ENCODE peak calls at places on chromosomes 13 and 19, in four cellular contexts. One of them, this sample, is unnamed.

GRCh38 chr13:60538566-60538965 is 141.5 kb downstream of the TDRD3 start:
- DNase-seq in neural progenitor cell: no peak
- DNase-seq in Karpas-422: no peak
- DNase-seq in astrocyte: no peak
- DNase-seq in this sample: no peak

GRCh38 chr13:27339299-27339698 is 68.7 kb downstream of the RASL11A start:
- DNase-seq in neural progenitor cell: peak
- DNase-seq in Karpas-422: peak
- DNase-seq in astrocyte: no peak
- DNase-seq in this sample: no peak

GRCh38 chr19:12705169-12705568 is 8.7 kb upstream of the FBXW9 start:
- DNase-seq in neural progenitor cell: no peak
- DNase-seq in Karpas-422: no peak
- DNase-seq in astrocyte: no peak
- DNase-seq in this sample: peak

GRCh38 chr13:112943309-112944125 is 25.5 kb upstream of the MCF2L start:
- DNase-seq in neural progenitor cell: peak
- DNase-seq in Karpas-422: no peak
- DNase-seq in astrocyte: peak
- DNase-seq in this sample: no peak

GRCh38 chr19:13143135-13143534 is 7.0 kb downstream of the STX10 start:
- DNase-seq in neural progenitor cell: no peak
- DNase-seq in Karpas-422: no peak
- DNase-seq in astrocyte: peak
- DNase-seq in this sample: no peak

GRCh38 chr13:44237276-44237767 is 136.3 kb upstream of the SERP2 start:
- DNase-seq in neural progenitor cell: no peak
- DNase-seq in Karpas-422: no peak
- DNase-seq in astrocyte: peak
- DNase-seq in this sample: peak

GRCh38 chr19:48644839-48645651 is 942 bp downstream of the CA11 start:
- DNase-seq in neural progenitor cell: peak
- DNase-seq in Karpas-422: peak
- DNase-seq in astrocyte: no peak
- DNase-seq in this sample: peak

GRCh38 chr13:113059891-113060290 is 45.7 kb upstream of the F7 start:
- DNase-seq in neural progenitor cell: no peak
- DNase-seq in Karpas-422: no peak
- DNase-seq in astrocyte: no peak
- DNase-seq in this sample: no peak

GRCh38 chr13:38355595-38356120 is 6.0 kb downstream of the UFM1 start:
- DNase-seq in neural progenitor cell: no peak
- DNase-seq in Karpas-422: no peak
- DNase-seq in astrocyte: no peak
- DNase-seq in this sample: no peak

GRCh38 chr13:44523176-44524017 is 52.7 kb downstream of the TSC22D1 start:
- DNase-seq in neural progenitor cell: no peak
- DNase-seq in Karpas-422: no peak
- DNase-seq in astrocyte: peak
- DNase-seq in this sample: peak

GRCh38 chr13:114140909-114141255 is 8.5 kb upstream of the RASA3 start:
- DNase-seq in neural progenitor cell: no peak
- DNase-seq in Karpas-422: no peak
- DNase-seq in astrocyte: no peak
- DNase-seq in this sample: no peak

GRCh38 chr13:112772539-112772909 is 82.7 kb downstream of the ATP11A start:
- DNase-seq in neural progenitor cell: no peak
- DNase-seq in Karpas-422: no peak
- DNase-seq in astrocyte: no peak
- DNase-seq in this sample: peak

GRCh38 chr13:90453342-90453741 is 894.1 kb upstream of the MIR17HG start:
- DNase-seq in neural progenitor cell: no peak
- DNase-seq in Karpas-422: no peak
- DNase-seq in astrocyte: no peak
- DNase-seq in this sample: no peak

GRCh38 chr13:93942016-93942415 is 537.5 kb downstream of the DCT start:
- DNase-seq in neural progenitor cell: no peak
- DNase-seq in Karpas-422: no peak
- DNase-seq in astrocyte: no peak
- DNase-seq in this sample: peak

GRCh38 chr19:41588497-41589209 is 12.7 kb downstream of the CEACAM21 start:
- DNase-seq in neural progenitor cell: peak
- DNase-seq in Karpas-422: peak
- DNase-seq in astrocyte: peak
- DNase-seq in this sample: peak

GRCh38 chr19:56076413-56076998 is 44.6 kb downstream of the ZNF787 start:
- DNase-seq in neural progenitor cell: peak
- DNase-seq in Karpas-422: peak
- DNase-seq in astrocyte: no peak
- DNase-seq in this sample: peak

GRCh38 chr13:99687728-99688397 is 186.6 kb downstream of the TM9SF2 start:
- DNase-seq in neural progenitor cell: peak
- DNase-seq in Karpas-422: no peak
- DNase-seq in astrocyte: peak
- DNase-seq in this sample: no peak

GRCh38 chr13:48273346-48273745 is 30.2 kb upstream of the RB1 start:
- DNase-seq in neural progenitor cell: no peak
- DNase-seq in Karpas-422: no peak
- DNase-seq in astrocyte: no peak
- DNase-seq in this sample: no peak

GRCh38 chr13:62706035-62706434 is 1290.4 kb upstream of the PCDH20 start:
- DNase-seq in neural progenitor cell: no peak
- DNase-seq in Karpas-422: no peak
- DNase-seq in astrocyte: no peak
- DNase-seq in this sample: no peak

GRCh38 chr19:55554302-55554701 is 9.0 kb upstream of the SBK3 start:
- DNase-seq in neural progenitor cell: no peak
- DNase-seq in Karpas-422: no peak
- DNase-seq in astrocyte: no peak
- DNase-seq in this sample: no peak

GRCh38 chr13:98267080-98267912 is 90.2 kb upstream of the RNF113B start:
- DNase-seq in neural progenitor cell: no peak
- DNase-seq in Karpas-422: no peak
- DNase-seq in astrocyte: peak
- DNase-seq in this sample: no peak
- H3K4me2 ChIP-seq in neural progenitor cell: no peak
- H3K4me2 ChIP-seq in Karpas-422: no peak
- H3K4me2 ChIP-seq in astrocyte: peak
- H3K4me2 ChIP-seq in this sample: peak

GRCh38 chr13:75415720-75416119 is 66.2 kb downstream of the TBC1D4 start:
- DNase-seq in neural progenitor cell: no peak
- DNase-seq in Karpas-422: no peak
- DNase-seq in astrocyte: peak
- DNase-seq in this sample: peak
- H2AFZ ChIP-seq in neural progenitor cell: no peak
- H2AFZ ChIP-seq in Karpas-422: no peak
- H2AFZ ChIP-seq in astrocyte: no peak
- H2AFZ ChIP-seq in this sample: no peak

DNA sequence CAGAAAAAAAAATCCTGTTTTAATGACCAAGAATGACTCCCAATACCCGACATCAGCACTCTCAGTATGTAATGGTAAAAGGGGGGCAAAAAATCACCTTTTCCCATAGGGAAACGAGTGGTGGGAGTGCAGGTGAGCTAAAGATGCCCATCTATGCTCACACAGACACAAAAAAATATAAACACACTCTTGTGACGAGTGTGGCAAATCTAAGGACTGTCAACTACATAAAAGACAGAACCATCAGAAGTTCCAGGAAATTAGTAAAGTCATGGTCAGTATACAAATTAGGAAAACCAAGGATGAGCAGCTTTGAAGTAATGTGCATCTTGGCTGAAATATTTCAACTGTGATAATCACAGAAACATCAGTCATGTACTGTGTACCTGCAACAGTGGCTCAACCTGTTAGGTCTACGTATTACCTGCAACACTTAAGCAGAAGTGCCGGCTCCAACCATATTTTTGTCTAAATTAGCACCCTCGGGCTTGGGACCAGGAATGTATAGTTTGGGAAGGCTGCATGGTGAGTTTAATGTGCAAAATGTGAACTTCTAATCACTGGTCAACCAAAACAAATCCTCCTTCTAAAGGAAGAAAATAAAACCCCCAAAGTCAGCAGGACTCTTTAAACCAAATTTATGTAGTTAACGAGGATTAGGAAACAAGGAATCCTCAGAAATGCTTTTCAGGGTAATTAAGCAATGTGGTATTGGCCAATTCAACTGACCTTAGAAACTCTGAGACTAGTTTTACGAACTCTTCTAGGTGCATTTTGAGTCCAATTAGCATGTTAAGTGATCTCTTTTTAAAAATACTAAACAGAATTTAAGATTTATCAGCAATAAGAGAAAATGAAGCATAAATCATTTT is 24.4 kb downstream of the ANKRD10 start:
- DNase-seq in neural progenitor cell: no peak
- DNase-seq in Karpas-422: no peak
- DNase-seq in astrocyte: no peak
- DNase-seq in this sample: no peak
- H3K4me3 ChIP-seq in neural progenitor cell: no peak
- H3K4me3 ChIP-seq in Karpas-422: no peak
- H3K4me3 ChIP-seq in astrocyte: no peak
- H3K4me3 ChIP-seq in this sample: no peak

GRCh38 chr19:1947651-1948209 is 6.8 kb downstream of the CSNK1G2 start:
- DNase-seq in neural progenitor cell: no peak
- DNase-seq in Karpas-422: no peak
- DNase-seq in astrocyte: no peak
- DNase-seq in this sample: no peak
- H3K4me2 ChIP-seq in neural progenitor cell: no peak
- H3K4me2 ChIP-seq in Karpas-422: no peak
- H3K4me2 ChIP-seq in astrocyte: no peak
- H3K4me2 ChIP-seq in this sample: no peak

GRCh38 chr13:37127706-37128241 is 22.3 kb upstream of the CSNK1A1L start:
- DNase-seq in neural progenitor cell: no peak
- DNase-seq in Karpas-422: no peak
- DNase-seq in astrocyte: peak
- DNase-seq in this sample: peak
- H2AFZ ChIP-seq in neural progenitor cell: no peak
- H2AFZ ChIP-seq in Karpas-422: no peak
- H2AFZ ChIP-seq in astrocyte: peak
- H2AFZ ChIP-seq in this sample: peak

GRCh38 chr19:7644550-7644877 is 7.6 kb downstream of the STXBP2 start:
- DNase-seq in neural progenitor cell: no peak
- DNase-seq in Karpas-422: no peak
- DNase-seq in astrocyte: no peak
- DNase-seq in this sample: peak
- H3K4me3 ChIP-seq in neural progenitor cell: no peak
- H3K4me3 ChIP-seq in Karpas-422: no peak
- H3K4me3 ChIP-seq in astrocyte: no peak
- H3K4me3 ChIP-seq in this sample: no peak

This sample was measured in osteoblast.